ENCODE peak calls at places on chromosomes 12 and 14, in four cellular contexts. X is mammary epithelial cell, O is astrocyte, A is gastrocnemius medialis. Y is an unnamed sample.
A peak's percentile ranks its signal among the peaks of the same experiment; 100 is the strongest.

GRCh38 chr12:15599266-15600037 is 189.7 kb downstream of the EPS8 start:
- DNase-seq in O (peak; percentile 89), X (peak; percentile 25), A (peak; percentile 24), Y (peak; percentile 81)

GRCh38 chr12:19981944-19982343 is 386.4 kb upstream of the PDE3A start:
- DNase-seq in O (no peak), A (no peak), X (no peak), Y (no peak)

GRCh38 chr14:28596336-28596735 is 170.3 kb upstream of the FOXG1 start:
- DNase-seq in A (no peak), X (peak; percentile 17), O (peak; percentile 59), Y (peak; percentile 68)

GRCh38 chr12:6954754-6955461 is 3.8 kb downstream of the PTPN6 start:
- DNase-seq in A (no peak), O (no peak), X (no peak), Y (no peak)

GRCh38 chr12:82504411-82504810 is 146.1 kb downstream of the METTL25 start:
- DNase-seq in X (no peak), A (no peak), O (no peak), Y (no peak)

GRCh38 chr14:99563749-99564129 is 40.3 kb downstream of the CCDC85C start:
- DNase-seq in X (no peak), O (no peak), A (no peak), Y (no peak)

GRCh38 chr12:34286483-34286882 is 264.2 kb downstream of the ALG10 start:
- DNase-seq in O (no peak), A (no peak), X (no peak), Y (no peak)

GRCh38 chr12:26939192-26939832 is 1.0 kb downstream of the FGFR1OP2 start:
- DNase-seq in X (peak; percentile 40), O (no peak), A (no peak), Y (peak; percentile 42)

GRCh38 chr12:6390084-6390799 is 6.3 kb downstream of the LTBR start:
- DNase-seq in O (no peak), A (no peak), X (no peak), Y (no peak)

GRCh38 chr14:67411820-67412421 is at the start of gene PLEK2:
- DNase-seq in X (peak; percentile 92), A (no peak), O (no peak), Y (peak; percentile 84)

GRCh38 chr12:20214286-20214685 is 154.1 kb upstream of the PDE3A start:
- DNase-seq in O (peak; percentile 13), X (no peak), A (no peak), Y (no peak)

GRCh38 chr12:117069126-117069788 is 30.0 kb downstream of the TESC start:
- DNase-seq in A (no peak), O (no peak), X (no peak), Y (no peak)

GRCh38 chr12:120041386-120042231 is 52.6 kb downstream of the BICDL1 start:
- DNase-seq in A (no peak), X (no peak), O (no peak), Y (no peak)

GRCh38 chr14:69055125-69055524 is 76.0 kb upstream of the ACTN1 start:
- DNase-seq in A (no peak), O (peak; percentile 98), X (no peak), Y (no peak)

GRCh38 chr14:80850197-80850814 is 91.2 kb downstream of the CEP128 start:
- DNase-seq in A (no peak), O (peak; percentile 25), X (no peak), Y (peak; percentile 46)

GRCh38 chr12:96774501-96775256 is 132.4 kb upstream of the NEDD1 start:
- DNase-seq in O (peak; percentile 49), A (no peak), X (no peak), Y (peak; percentile 12)

GRCh38 chr12:65666876-65667275 is 157.4 kb upstream of the HMGA2 start:
- DNase-seq in X (no peak), A (no peak), O (peak; percentile 67), Y (no peak)

GRCh38 chr14:24398298-24398942 is 383 bp upstream of the NYNRIN start:
- DNase-seq in A (no peak), X (no peak), O (no peak), Y (no peak)

GRCh38 chr12:116559080-116559329 is 176 bp upstream of the MAP1LC3B2 start:
- DNase-seq in O (no peak), A (no peak), X (no peak), Y (no peak)

GRCh38 chr14:102086346-102086971 is 385 bp downstream of the HSP90AA1 start:
- DNase-seq in O (peak; percentile 52), A (peak; percentile 5), X (peak; percentile 46), Y (peak; percentile 38)

GRCh38 chr14:62443796-62444195 is 601.5 kb downstream of the KCNH5 start:
- DNase-seq in O (peak; percentile 96), X (peak; percentile 77), A (no peak), Y (peak; percentile 74)

GRCh38 chr14:54500744-54501143 is 9.0 kb upstream of the CGRRF1 start:
- DNase-seq in A (no peak), O (no peak), X (no peak), Y (no peak)

GRCh38 chr12:13002301-13003097 is 2.4 kb upstream of the HEBP1 start:
- DNase-seq in X (no peak), A (no peak), O (no peak), Y (no peak)

GRCh38 chr14:21882226-21882625 is 208.6 kb upstream of the OR4E1 start:
- DNase-seq in X (no peak), A (no peak), O (no peak), Y (peak; percentile 66)

GRCh38 chr14:101783260-101784016 is 21.9 kb downstream of the PPP2R5C start:
- DNase-seq in A (no peak), O (no peak), X (no peak), Y (no peak)

GRCh38 chr14:91280129-91280528 is 35.6 kb upstream of the GPR68 start:
- DNase-seq in X (no peak), A (no peak), O (no peak), Y (no peak)

GRCh38 chr12:54036620-54037359 is 3.9 kb downstream of the HOXC5 start:
- DNase-seq in A (no peak), X (peak; percentile 71), O (no peak), Y (peak; percentile 15)
- TF ChIP-seq CTCF in A (no peak), X (peak; percentile 59), O (no peak), Y (no peak)

GRCh38 chr14:76812093-76812421 is 625 bp downstream of the ANGEL1 start:
- DNase-seq in X (peak; percentile 16), O (no peak), A (no peak), Y (no peak)

GRCh38 chr14:76810953-76811400 is 1.7 kb downstream of the ANGEL1 start:
- DNase-seq in O (peak; percentile 17), A (no peak), X (peak; percentile 26), Y (peak; percentile 32)

GRCh38 chr14:76811561-76811960 is 1.1 kb downstream of the ANGEL1 start:
- DNase-seq in X (peak; percentile 6), O (peak; percentile 38), A (no peak), Y (peak; percentile 19)

GRCh38 chr14:76808990-76809389 is 3.7 kb downstream of the ANGEL1 start:
- DNase-seq in X (no peak), A (no peak), O (no peak), Y (no peak)

GRCh38 chr14:76810525-76810924 is 2.2 kb downstream of the ANGEL1 start:
- DNase-seq in A (no peak), O (no peak), X (no peak), Y (no peak)
- H3K4me3 ChIP-seq in A (no peak overlapping the region), O (no peak overlapping the region), X (no peak overlapping the region), Y (no peak overlapping the region)

GRCh38 chr12:132021031-132021871 is 71.5 kb downstream of the EP400 start:
- DNase-seq in A (no peak), O (no peak), X (no peak), Y (no peak)

GRCh38 chr12:132020292-132020691 is 70.5 kb downstream of the EP400 start:
- DNase-seq in O (no peak), X (no peak), A (no peak), Y (no peak)

GRCh38 chr12:132021965-132022364 is 72.2 kb downstream of the EP400 start:
- DNase-seq in O (no peak), X (no peak), A (no peak), Y (no peak)

GRCh38 chr12:132018193-132018916 is 68.6 kb downstream of the EP400 start:
- DNase-seq in X (no peak), A (no peak), O (no peak), Y (no peak)

GRCh38 chr12:132019891-132020290 is 70.1 kb downstream of the EP400 start:
- DNase-seq in O (no peak), X (no peak), A (no peak), Y (no peak)
- H3K36me3 ChIP-seq in O (peaks cover 47% of the 10 kb centered on the region), X (peaks cover 18% of the 10 kb centered on the region), A (no peaks in the 10 kb centered on the region), Y (peaks cover 34% of the 10 kb centered on the region)

DNA sequence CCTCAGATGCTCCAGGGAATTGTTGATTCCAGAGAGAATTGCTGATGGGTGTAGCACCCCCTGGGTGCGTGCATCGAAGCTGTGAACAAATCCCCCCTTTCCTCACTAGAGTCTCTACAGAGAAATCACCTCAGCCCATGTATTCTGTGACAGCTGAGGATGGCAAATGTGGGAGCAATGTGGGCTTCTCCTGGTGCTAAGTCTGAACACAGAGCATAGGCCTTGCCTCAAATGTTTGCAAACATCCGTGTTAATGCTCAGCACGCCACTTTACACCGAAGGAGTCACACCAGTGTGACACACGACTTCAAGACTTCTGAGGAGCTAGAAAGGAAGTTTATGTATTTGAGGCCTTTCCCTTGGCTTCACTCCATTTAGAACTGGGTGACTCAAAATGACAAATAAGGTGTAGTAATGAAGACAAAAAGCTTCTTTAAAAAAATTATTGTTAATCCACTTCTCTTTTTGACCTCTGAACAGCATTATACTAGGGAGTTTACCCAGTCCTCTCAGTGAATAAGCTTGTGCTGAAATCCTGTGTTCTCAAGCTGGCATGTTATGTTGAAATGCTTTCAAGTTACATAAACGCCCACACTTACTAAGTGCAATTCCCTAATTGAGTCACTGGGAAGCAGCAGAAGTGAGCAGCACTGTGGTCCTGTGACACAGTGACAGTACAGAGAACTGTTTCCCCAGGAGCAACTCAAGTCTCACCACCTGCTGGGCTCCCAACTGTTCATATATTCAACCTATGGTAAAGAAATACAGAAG is 92.9 kb downstream of the FAR2 start:
- DNase-seq in O (peak; percentile 87), X (peak; percentile 90), A (no peak), Y (peak; percentile 96)
- TF ChIP-seq CTCF in O (no peak), X (peak; percentile 41), A (no peak), Y (no peak)

GRCh38 chr12:122978507-122978955 is 1.9 kb upstream of the ARL6IP4 start:
- DNase-seq in O (no peak), A (no peak), X (no peak), Y (no peak)

GRCh38 chr12:122977655-122978392 is 2.7 kb upstream of the ARL6IP4 start:
- DNase-seq in A (no peak), X (no peak), O (no peak), Y (no peak)

GRCh38 chr12:122979908-122980191 is 631 bp upstream of the ARL6IP4 start:
- DNase-seq in X (peak; percentile 16), A (no peak), O (no peak), Y (peak; percentile 20)

GRCh38 chr12:122980192-122981035 is at the start of gene ARL6IP4:
- DNase-seq in O (peak; percentile 36), X (peak; percentile 68), A (no peak), Y (peak; percentile 16)

GRCh38 chr12:122979001-122979907 is 1.2 kb upstream of the ARL6IP4 start:
- DNase-seq in A (no peak), X (no peak), O (no peak), Y (no peak)
- H3K4me3 ChIP-seq in A (peak overlapping the region; percentile 87), X (peak overlapping the region; percentile 79), O (peak overlapping the region; percentile 83), Y (peak overlapping the region; percentile 79)

GRCh38 chr12:131765961-131766360 is 55.1 kb downstream of the SFSWAP start:
- DNase-seq in X (no peak), A (no peak), O (no peak), Y (no peak)
- H3K36me3 ChIP-seq in X (peaks cover 16% of the 10 kb centered on the region), A (peaks cover 3% of the 10 kb centered on the region), O (peaks cover 30% of the 10 kb centered on the region), Y (peaks cover 24% of the 10 kb centered on the region)